ENCODE peak calls at places on chromosomes 4 and X, in four cellular contexts. W, U, Z and B are unnamed samples.

GRCh38 chrX:134144231-134144630 is 92.8 kb upstream of the CCDC160 start:
- ATAC-seq in Z (peak), U (peak), W (no peak), B (no peak)

GRCh38 chrX:23749576-23749975 is 6.5 kb upstream of the ACOT9 start:
- ATAC-seq in U (no peak), Z (no peak), W (no peak), B (no peak)

GRCh38 chr4:61752617-61753016 is 552.5 kb downstream of the ADGRL3 start:
- ATAC-seq in W (no peak), Z (no peak), U (no peak), B (no peak)

GRCh38 chrX:112513154-112513553 is 166.6 kb downstream of the LHFPL1 start:
- ATAC-seq in W (no peak), Z (no peak), U (no peak), B (no peak)

GRCh38 chrX:19569121-19569805 is 54.0 kb upstream of the MAP3K15 start:
- ATAC-seq in W (peak), U (no peak), Z (no peak), B (peak)

GRCh38 chrX:31931225-31931624 is 859.4 kb upstream of the FTHL17 start:
- ATAC-seq in U (no peak), Z (no peak), W (no peak), B (no peak)

GRCh38 chr4:23423540-23423939 is 466.3 kb downstream of the PPARGC1A start:
- ATAC-seq in W (no peak), Z (no peak), U (no peak), B (no peak)

GRCh38 chr4:104971458-104971857 is 175.2 kb upstream of the TET2 start:
- ATAC-seq in U (no peak), Z (no peak), W (no peak), B (no peak)

GRCh38 chrX:151984328-151984727 is 9.9 kb upstream of the GABRE start:
- ATAC-seq in U (peak), W (no peak), Z (no peak), B (peak)

GRCh38 chrX:73842541-73843234 is 279.7 kb downstream of the CHIC1 start:
- ATAC-seq in Z (no peak), U (no peak), W (no peak), B (no peak)

GRCh38 chr4:37389967-37390580 is 145.5 kb downstream of the NWD2 start:
- ATAC-seq in Z (no peak), W (no peak), U (peak), B (no peak)

GRCh38 chr4:73213917-73214663 is 44.5 kb downstream of the ANKRD17 start:
- ATAC-seq in U (peak), Z (no peak), W (no peak), B (no peak)

GRCh38 chr4:143294710-143295109 is 42.0 kb upstream of the GAB1 start:
- ATAC-seq in U (peak), W (peak), Z (no peak), B (peak)

GRCh38 chrX:10208281-10208856 is 51.6 kb downstream of the CLCN4 start:
- ATAC-seq in U (no peak), W (no peak), Z (peak), B (no peak)

GRCh38 chr4:166501941-166502382 is 628.9 kb downstream of the TLL1 start:
- ATAC-seq in U (peak), W (no peak), Z (no peak), B (no peak)

GRCh38 chr4:184861047-184861446 is 35.3 kb upstream of the ACSL1 start:
- ATAC-seq in W (peak), U (no peak), Z (no peak), B (no peak)

GRCh38 chr4:173307778-173308177 is 26.4 kb downstream of the HMGB2 start:
- ATAC-seq in W (no peak), U (no peak), Z (no peak), B (no peak)

GRCh38 chr4:5676763-5677162 is 31.6 kb downstream of the EVC2 start:
- ATAC-seq in W (no peak), U (no peak), Z (no peak), B (no peak)

GRCh38 chrX:16727637-16728036 is 8.2 kb downstream of the SYAP1 start:
- ATAC-seq in U (no peak), W (no peak), Z (no peak), B (no peak)

GRCh38 chr4:169909479-169909878 is 116.7 kb downstream of the MFAP3L start:
- ATAC-seq in Z (no peak), W (no peak), U (no peak), B (no peak)

GRCh38 chr4:24557036-24558022 is 27.0 kb downstream of the DHX15 start:
- ATAC-seq in W (no peak), U (peak), Z (peak), B (no peak)

GRCh38 chr4:142565771-142566170 is 280.3 kb downstream of the INPP4B start:
- ATAC-seq in Z (no peak), W (no peak), U (no peak), B (no peak)

GRCh38 chrX:118498755-118499154 is 3.1 kb downstream of the DOCK11 start:
- ATAC-seq in W (no peak), U (no peak), Z (no peak), B (no peak)

GRCh38 chrX:109890910-109891502 is 111.9 kb upstream of the TMEM164 start:
- ATAC-seq in Z (no peak), U (peak), W (peak), B (peak)

GRCh38 chr4:89486042-89486441 is 178.4 kb upstream of the GPRIN3 start:
- ATAC-seq in W (no peak), Z (no peak), U (peak), B (no peak)

GRCh38 chrX:153653556-153653955 is 6.6 kb downstream of the DUSP9 start:
- ATAC-seq in U (no peak), W (no peak), Z (no peak), B (no peak)

GRCh38 chrX:16662402-16662801 is 12.4 kb downstream of the S100G start:
- ATAC-seq in W (no peak), U (no peak), Z (no peak), B (no peak)